ENCODE peak calls at places on chromosomes 7 and 10, in six cellular contexts. O is activated naive CD8-positive, alpha-beta T cell treated with anti-CD3 and anti-CD28 coated beads, Interleukin-2, amount 50 U/mL, for 24 hours; Z is T-cell; X is NCI-H2081; V is AG09309; Y is GM04503. N is an unnamed sample.

GRCh38 chr10:67697646-67698245 is 1.8 kb upstream of the CTNNA3 start:
- DNase-seq in X (peak; percentile 87), V (peak; percentile 14), Z (no peak), O (peak; percentile 2), Y (peak; percentile 0), N (peak; percentile 36)

GRCh38 chr10:451021-451471 is 238.4 kb downstream of the DIP2C start:
- DNase-seq in O (peak; percentile 55), X (no peak), Z (peak; percentile 68), V (no peak), Y (no peak), N (no peak)

GRCh38 chr10:73991846-73992245 is 6.1 kb upstream of the VCL start:
- DNase-seq in Z (peak; percentile 86), X (no peak), O (peak; percentile 74), V (no peak), Y (no peak), N (no peak)

GRCh38 chr7:144759653-144760052 is 76.2 kb downstream of the TPK1 start:
- DNase-seq in O (no peak), X (no peak), Z (no peak), V (no peak), Y (no peak), N (no peak)

GRCh38 chr10:57657164-57657765 is 610.4 kb downstream of the IPMK start:
- DNase-seq in X (peak; percentile 54), O (peak; percentile 21), Y (peak; percentile 2), Z (no peak), V (peak; percentile 8), N (peak; percentile 18)

GRCh38 chr10:16689227-16689626 is 128.0 kb downstream of the RSU1 start:
- DNase-seq in V (no peak), X (no peak), Z (no peak), O (no peak), Y (no peak), N (no peak)

GRCh38 chr10:60353519-60354258 is 36.0 kb downstream of the ANK3 start:
- DNase-seq in O (no peak), V (no peak), X (peak; percentile 12), Z (no peak), Y (no peak), N (peak; percentile 23)

GRCh38 chr10:79159141-79159619 is 90.4 kb downstream of the ZMIZ1 start:
- DNase-seq in O (no peak), V (no peak), Z (no peak), Y (peak; percentile 66), X (no peak), N (no peak)

GRCh38 chr10:84366041-84366440 is 37.7 kb downstream of the CCSER2 start:
- DNase-seq in Z (no peak), V (no peak), X (no peak), O (no peak), Y (no peak), N (no peak)

GRCh38 chr7:130345106-130345505 is 490 bp downstream of the CPA5 start:
- DNase-seq in V (no peak), O (no peak), Z (no peak), X (peak; percentile 56), Y (no peak), N (no peak)

GRCh38 chr10:95451568-95452524 is 109.3 kb downstream of the SORBS1 start:
- DNase-seq in X (no peak), V (no peak), O (no peak), Y (no peak), Z (no peak), N (no peak)

GRCh38 chr10:75038335-75038734 is 73.1 kb upstream of the SAMD8 start:
- DNase-seq in X (no peak), V (no peak), Y (peak; percentile 37), Z (no peak), O (no peak), N (no peak)

GRCh38 chr7:27547401-27547800 is 115.3 kb downstream of the HIBADH start:
- DNase-seq in X (no peak), Z (no peak), V (peak; percentile 51), Y (peak; percentile 77), O (no peak), N (no peak)

GRCh38 chr10:4382811-4383210 is 443.2 kb upstream of the AKR1E2 start:
- DNase-seq in Y (no peak), O (no peak), X (no peak), Z (no peak), V (no peak), N (no peak)

GRCh38 chr7:82506702-82507101 is 63.1 kb upstream of the CACNA2D1 start:
- DNase-seq in O (no peak), Y (no peak), V (no peak), Z (no peak), X (peak; percentile 52), N (no peak)

GRCh38 chr10:83965473-83965872 is 173.8 kb upstream of the GHITM start:
- DNase-seq in Z (no peak), O (no peak), Y (no peak), X (no peak), V (no peak), N (no peak)

GRCh38 chr7:7176421-7177043 is 5.8 kb upstream of the C1GALT1 start:
- DNase-seq in O (no peak), X (no peak), Y (peak; percentile 68), V (peak; percentile 48), Z (no peak), N (peak; percentile 63)

GRCh38 chr7:68245688-68246087 is 1249.1 kb downstream of the TYW1 start:
- DNase-seq in V (no peak), Z (no peak), O (no peak), Y (peak; percentile 57), X (no peak), N (no peak)

GRCh38 chr7:101978683-101979082 is 161.3 kb downstream of the CUX1 start:
- DNase-seq in X (no peak), O (no peak), Y (no peak), V (no peak), Z (no peak), N (peak; percentile 4)

GRCh38 chr10:51244739-51245138 is 170.5 kb downstream of the PRKG1 start:
- DNase-seq in Y (peak; percentile 90), Z (no peak), O (no peak), X (no peak), V (peak; percentile 93), N (no peak)

GRCh38 chr7:105787071-105787470 is 89.3 kb downstream of the ATXN7L1 start:
- DNase-seq in O (no peak), V (no peak), X (no peak), Y (no peak), Z (no peak), N (no peak)

N was measured in DMS153.